ENCODE peak calls at places on chromosomes 13 and 19, in seven cellular contexts. K, P, F, A, S, Y and R are unnamed samples.

GRCh38 chr13:19864339-19865309 is 1.2 kb upstream of the ZMYM5 start:
- DNase-seq in Y (peak; percentile 77), F (peak; percentile 39), K (peak; percentile 61), P (peak; percentile 81), A (peak; percentile 94), S (peak; percentile 60), R (peak; percentile 23)

GRCh38 chr13:44386932-44387556 is 13.4 kb downstream of the SERP2 start:
- DNase-seq in F (no peak), A (no peak), K (no peak), Y (no peak), S (no peak), P (no peak), R (no peak)

GRCh38 chr19:16051254-16052025 is 24.9 kb upstream of the TPM4 start:
- DNase-seq in Y (no peak), F (no peak), P (no peak), K (no peak), A (no peak), S (no peak), R (no peak)

GRCh38 chr19:18999896-19000620 is 33.3 kb downstream of the SUGP2 start:
- DNase-seq in K (no peak), P (no peak), A (peak; percentile 25), F (peak; percentile 26), Y (no peak), S (peak; percentile 34), R (no peak)

GRCh38 chr13:74035881-74036280 is 98.3 kb downstream of the KLF12 start:
- DNase-seq in K (no peak), F (no peak), Y (no peak), A (no peak), P (no peak), S (no peak), R (no peak)

GRCh38 chr13:79901336-79901735 is 420.4 kb downstream of the NDFIP2 start:
- DNase-seq in A (no peak), Y (no peak), F (peak; percentile 61), P (no peak), K (no peak), S (peak; percentile 11), R (no peak)

GRCh38 chr13:24097064-24097463 is 63.5 kb upstream of the SPATA13 start:
- DNase-seq in S (no peak), Y (no peak), F (no peak), K (no peak), A (no peak), P (no peak), R (no peak)

GRCh38 chr13:110546933-110547332 is 14.6 kb downstream of the RAB20 start:
- DNase-seq in A (no peak), S (peak; percentile 70), F (peak; percentile 87), Y (peak; percentile 88), K (peak; percentile 80), P (no peak), R (no peak)

GRCh38 chr19:31427857-31428256 is 78.6 kb upstream of the TSHZ3 start:
- DNase-seq in P (no peak), S (no peak), F (no peak), K (no peak), A (no peak), Y (no peak), R (no peak)

GRCh38 chr19:30090963-30091362 is 148.9 kb downstream of the URI1 start:
- DNase-seq in F (no peak), A (no peak), K (no peak), P (no peak), Y (no peak), S (no peak), R (no peak)

GRCh38 chr13:45046445-45046844 is 57.1 kb downstream of the GPALPP1 start:
- DNase-seq in A (no peak), P (no peak), F (no peak), K (no peak), Y (no peak), S (no peak), R (no peak)

GRCh38 chr13:75437582-75438318 is 44.2 kb downstream of the TBC1D4 start:
- DNase-seq in P (no peak), S (no peak), A (peak; percentile 74), K (no peak), F (peak; percentile 43), Y (no peak), R (no peak)

GRCh38 chr19:10683582-10683981 is 17.7 kb upstream of the QTRT1 start:
- DNase-seq in K (no peak), A (no peak), P (no peak), F (no peak), Y (no peak), S (no peak), R (no peak)

GRCh38 chr19:40465025-40465780 is at the start of gene BLVRB:
- DNase-seq in Y (no peak), S (peak; percentile 44), A (peak; percentile 32), F (peak; percentile 62), P (no peak), K (no peak), R (no peak)

GRCh38 chr13:68588623-68589022 is 1358.5 kb upstream of the PCDH9 start:
- DNase-seq in Y (no peak), K (no peak), P (no peak), S (no peak), A (no peak), F (no peak), R (peak; percentile 2)

GRCh38 chr13:26742691-26743358 is 17.8 kb downstream of the GPR12 start:
- DNase-seq in K (no peak), A (peak; percentile 43), S (no peak), P (no peak), Y (no peak), F (no peak), R (no peak)

GRCh38 chr13:37495046-37495445 is 103.5 kb downstream of the POSTN start:
- DNase-seq in P (peak; percentile 77), F (no peak), A (no peak), Y (no peak), S (no peak), K (no peak), R (no peak)

GRCh38 chr19:56404705-56405056 is 549 bp downstream of the ZNF583 start:
- DNase-seq in A (peak; percentile 3), S (peak; percentile 2), Y (no peak), F (no peak), P (no peak), K (no peak), R (no peak)

GRCh38 chr13:75687145-75687763 is 51.1 kb downstream of the LMO7 start:
- DNase-seq in P (no peak), S (no peak), A (peak; percentile 64), F (peak; percentile 70), K (no peak), Y (no peak), R (no peak)

GRCh38 chr19:31140717-31141116 is 208.5 kb downstream of the TSHZ3 start:
- DNase-seq in Y (no peak), P (no peak), K (no peak), F (peak; percentile 66), S (peak; percentile 46), A (peak; percentile 12), R (no peak)

GRCh38 chr19:29372921-29373797 is 152.6 kb upstream of the VSTM2B start:
- DNase-seq in A (no peak), K (no peak), S (no peak), Y (peak; percentile 19), P (no peak), F (no peak), R (no peak)

GRCh38 chr19:504634-505033 is 2.7 kb upstream of the TPGS1 start:
- DNase-seq in S (no peak), P (no peak), Y (no peak), A (no peak), K (no peak), F (no peak), R (no peak)

GRCh38 chr19:35995655-35995993 is 636 bp downstream of the SDHAF1 start:
- DNase-seq in P (no peak), K (no peak), S (peak; percentile 61), Y (peak; percentile 54), A (peak; percentile 60), F (peak; percentile 6), R (peak; percentile 69)

GRCh38 chr13:108950333-108951010 is 321.1 kb downstream of the MYO16 start:
- DNase-seq in K (no peak), F (no peak), S (no peak), P (no peak), A (no peak), Y (no peak), R (no peak)

GRCh38 chr13:42495256-42495655 is 78.7 kb upstream of the TNFSF11 start:
- DNase-seq in Y (no peak), A (no peak), F (no peak), K (no peak), S (no peak), P (no peak), R (no peak)

GRCh38 chr13:106390360-106390759 is 145.1 kb downstream of the EFNB2 start:
- DNase-seq in S (no peak), Y (no peak), F (no peak), P (no peak), K (no peak), A (no peak), R (no peak)

GRCh38 chr19:2491130-2491801 is 15.3 kb downstream of the GADD45B start:
- DNase-seq in K (peak; percentile 66), P (no peak), F (peak; percentile 84), A (peak; percentile 27), Y (peak; percentile 85), S (peak; percentile 78), R (no peak)

GRCh38 chr19:50695251-50696064 is 24.1 kb downstream of the SHANK1 start:
- DNase-seq in P (peak; percentile 82), S (no peak), F (no peak), K (no peak), Y (no peak), A (peak; percentile 81), R (no peak)

GRCh38 chr13:50616101-50616500 is 227.4 kb downstream of the DLEU7 start:
- DNase-seq in F (peak; percentile 34), K (no peak), A (no peak), S (no peak), Y (no peak), P (no peak), R (no peak)

GRCh38 chr13:65940720-65941119 is 1289.4 kb downstream of the PCDH9 start:
- DNase-seq in P (peak; percentile 82), F (no peak), K (no peak), S (no peak), A (no peak), Y (no peak), R (no peak)